ENCODE peak calls at places on chromosomes 13 and 19, in eight cellular contexts. N, I, J, G, A, L, Z and B are unnamed samples.
A peak's percentile ranks its signal among the peaks of the same experiment; 100 is the strongest.

GRCh38 chr19:13579388-13580060 is 73.2 kb upstream of the CACNA1A start:
- DNase-seq in N (no peak), I (no peak), J (no peak), G (no peak), A (no peak), L (no peak), Z (peak; percentile 28), B (no peak)

GRCh38 chr19:7799640-7800355 is 30.2 kb upstream of the EVI5L start:
- DNase-seq in N (peak; percentile 43), I (peak; percentile 61), J (peak; percentile 27), G (peak; percentile 21), A (peak; percentile 71), L (peak; percentile 64), Z (peak; percentile 61), B (peak; percentile 45)

GRCh38 chr13:22866221-22866620 is 314.6 kb upstream of the SGCG start:
- DNase-seq in N (no peak), I (no peak), J (no peak), G (no peak), A (no peak), L (no peak), Z (no peak), B (no peak)

GRCh38 chr13:40026741-40027140 is 371.3 kb downstream of the COG6 start:
- DNase-seq in N (no peak), I (peak; percentile 37), J (no peak), G (no peak), A (no peak), L (no peak), Z (no peak), B (no peak)

GRCh38 chr13:52432456-52432855 is 18.0 kb downstream of the VPS36 start:
- DNase-seq in N (no peak), I (no peak), J (no peak), G (no peak), A (no peak), L (no peak), Z (no peak), B (no peak)

GRCh38 chr13:113857531-113858195 is 6.2 kb downstream of the GAS6 start:
- DNase-seq in N (no peak), I (no peak), J (no peak), G (no peak), A (no peak), L (peak; percentile 1), Z (no peak), B (no peak)

GRCh38 chr13:43195551-43195950 is 172.2 kb downstream of the DNAJC15 start:
- DNase-seq in N (no peak), I (no peak), J (no peak), G (no peak), A (no peak), L (no peak), Z (no peak), B (no peak)

GRCh38 chr13:99357149-99357596 is 50.0 kb upstream of the GPR183 start:
- DNase-seq in N (no peak), I (no peak), J (no peak), G (no peak), A (no peak), L (peak; percentile 20), Z (peak; percentile 64), B (no peak)